ENCODE peak calls at places on chromosomes 11 and 22, in four cellular contexts. M is psoas muscle, F is esophagus squamous epithelium, J is gastrocnemius medialis. H is an unnamed sample.

GRCh38 chr22:48135641-48136040 is 1373.2 kb downstream of the TBC1D22A start:
- DNase-seq in M (no peak), F (no peak), J (no peak), H (no peak)

GRCh38 chr11:69253028-69253427 is 40.9 kb upstream of the MYEOV start:
- DNase-seq in M (no peak), F (no peak), J (no peak), H (no peak)

GRCh38 chr11:6703247-6704063 is 20.3 kb upstream of the MRPL17 start:
- DNase-seq in M (peak; percentile 21), F (no peak), J (peak; percentile 21), H (no peak)

GRCh38 chr11:72764503-72764902 is 12.3 kb upstream of the ARAP1 start:
- DNase-seq in M (no peak), F (no peak), J (no peak), H (no peak)

GRCh38 chr11:34749666-34750659 is 129.1 kb downstream of the EHF start:
- DNase-seq in M (peak; percentile 80), F (no peak), J (peak; percentile 75), H (no peak)

GRCh38 chr11:9565822-9566560 is 7.5 kb upstream of the WEE1 start:
- DNase-seq in M (peak; percentile 18), F (no peak), J (no peak), H (no peak)

GRCh38 chr11:65047581-65048422 is 6.8 kb downstream of the SAC3D1 start:
- DNase-seq in M (peak; percentile 35), F (no peak), J (no peak), H (peak; percentile 27)

GRCh38 chr11:11813288-11813962 is 28.3 kb upstream of the USP47 start:
- DNase-seq in M (peak; percentile 20), F (no peak), J (peak; percentile 20), H (no peak)

GRCh38 chr11:77779935-77780334 is 40.6 kb downstream of the RSF1 start:
- DNase-seq in M (no peak), F (no peak), J (no peak), H (no peak)

GRCh38 chr22:32413715-32414114 is 1.7 kb upstream of the RTCB start:
- DNase-seq in M (no peak), F (no peak), J (no peak), H (no peak)

GRCh38 chr11:112831969-112832368 is 129.3 kb upstream of the NCAM1 start:
- DNase-seq in M (no peak), F (no peak), J (no peak), H (no peak)

GRCh38 chr11:68010058-68011041 is at the start of gene ALDH3B1:
- DNase-seq in M (peak; percentile 94), F (peak; percentile 38), J (peak; percentile 71), H (no peak)

GRCh38 chr11:36427079-36427478 is 83.0 kb downstream of the TRAF6 start:
- DNase-seq in M (no peak), F (no peak), J (no peak), H (no peak)

GRCh38 chr11:64793271-64794160 is 9.5 kb downstream of the MAP4K2 start:
- DNase-seq in M (no peak), F (no peak), J (no peak), H (no peak)

GRCh38 chr11:117299351-117300300 is 8.5 kb downstream of the BACE1-AS start:
- DNase-seq in M (no peak), F (no peak), J (no peak), H (no peak)

GRCh38 chr11:96338910-96339703 is 3.9 kb downstream of the MAML2 start:
- DNase-seq in M (peak; percentile 18), F (no peak), J (no peak), H (peak; percentile 33)

GRCh38 chr11:8707541-8708270 is 25.1 kb downstream of the RPL27A start:
- DNase-seq in M (peak; percentile 81), F (no peak), J (peak; percentile 83), H (no peak)

GRCh38 chr22:37353839-37354238 is 71.5 kb downstream of the CYTH4 start:
- DNase-seq in M (no peak), F (no peak), J (no peak), H (no peak)

GRCh38 chr11:28922351-28922981 is 814.3 kb downstream of the METTL15 start:
- DNase-seq in M (no peak), F (no peak), J (no peak), H (no peak)

GRCh38 chr11:95536049-95536448 is 253.5 kb downstream of the FAM76B start:
- DNase-seq in M (no peak), F (no peak), J (no peak), H (no peak)

GRCh38 chr11:72826191-72826941 is 12.2 kb downstream of the ATG16L2 start:
- DNase-seq in M (no peak), F (no peak), J (no peak), H (no peak)

GRCh38 chr11:26851696-26852095 is 129.8 kb upstream of the SLC5A12 start:
- DNase-seq in M (no peak), F (no peak), J (no peak), H (no peak)

GRCh38 chr22:29664731-29665130 is 55.1 kb upstream of the CABP7 start:
- DNase-seq in M (no peak), F (no peak), J (no peak), H (no peak)

GRCh38 chr11:126570489-126570888 is 215.0 kb downstream of the ST3GAL4 start:
- DNase-seq in M (no peak), F (no peak), J (no peak), H (no peak)
- TF ChIP-seq CTCF in M (no peak), F (no peak), J (no peak), H (no peak)

GRCh38 chr11:74686792-74687191 is 44.4 kb downstream of the CHRDL2 start:
- DNase-seq in M (no peak), F (no peak), J (no peak), H (no peak)
- TF ChIP-seq CTCF in M (no peak), F (no peak), J (no peak), H (no peak)

DNA sequence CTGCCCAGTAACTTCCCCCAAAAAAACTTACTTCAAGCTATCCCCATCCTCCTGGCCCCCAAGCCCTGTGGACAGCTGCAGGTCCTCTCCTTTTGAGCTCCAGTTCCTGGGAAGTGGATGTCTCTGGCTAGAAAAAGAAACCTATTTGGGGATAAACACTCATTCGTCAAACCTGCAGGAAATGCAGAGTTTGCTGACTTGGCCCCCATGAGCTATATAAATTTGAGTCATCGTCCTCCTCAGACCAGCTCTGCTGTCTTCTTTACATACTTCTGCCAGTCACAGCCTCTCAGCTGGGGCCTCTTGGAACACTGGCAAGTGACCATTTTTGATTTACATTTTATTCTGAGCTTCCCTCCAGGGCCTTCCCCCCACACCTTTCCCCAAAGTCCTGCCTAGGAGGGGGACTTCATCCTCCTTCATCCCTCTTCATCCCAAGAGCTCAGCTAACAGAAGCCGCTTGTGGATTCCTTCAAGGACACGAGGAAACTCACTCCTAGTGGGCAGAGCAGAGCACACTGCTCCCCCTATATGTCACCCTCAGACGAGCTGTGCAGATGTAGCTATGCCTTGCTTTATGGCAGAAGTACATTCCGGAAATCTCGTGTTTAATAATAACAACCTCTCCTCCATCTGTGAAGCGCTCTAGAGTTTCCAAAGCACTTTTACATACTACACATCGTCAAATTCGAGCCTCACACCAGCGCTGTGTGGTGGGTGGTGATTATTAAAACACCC is 131.8 kb downstream of the FEZ1 start:
- DNase-seq in M (no peak), F (no peak), J (no peak), H (no peak)
- TF ChIP-seq CTCF in M (no peak), F (no peak), J (no peak), H (no peak)

GRCh38 chr22:43365715-43366440 is 22.7 kb upstream of the SCUBE1 start:
- DNase-seq in M (no peak), F (no peak), J (no peak), H (no peak)
- TF ChIP-seq CTCF in M (no peak), F (no peak), J (no peak), H (no peak)

H was measured in natural killer cell.